ENCODE peak calls at places on chromosomes 5 and 9, in seven cellular contexts. O is CD8-positive, alpha-beta T cell; A is naive thymus-derived CD4-positive, alpha-beta T cell; B is left ventricle myocardium inferior; G is tibial nerve; Y is brain microvascular endothelial cell; H is Karpas-422. Q is an unnamed sample.

GRCh38 chr5:157026789-157027424 is 32.0 kb downstream of the HAVCR1 start:
- DNase-seq in A (no peak), O (no peak), Y (no peak), B (no peak), G (no peak), H (peak), Q (no peak)

GRCh38 chr9:87212563-87213154 is 265.4 kb upstream of the GAS1 start:
- DNase-seq in G (no peak), H (no peak), Y (no peak), O (no peak), B (no peak), A (no peak), Q (no peak)

GRCh38 chr9:137228515-137228967 is 1.2 kb downstream of the RNF224 start:
- DNase-seq in Y (no peak), B (no peak), G (no peak), A (no peak), O (no peak), H (no peak), Q (no peak)

GRCh38 chr9:121895836-121896544 is 197.1 kb downstream of the TTLL11 start:
- DNase-seq in Y (no peak), O (no peak), H (no peak), B (peak), G (no peak), A (no peak), Q (no peak)

GRCh38 chr5:34410411-34411139 is 245.6 kb upstream of the RAI14 start:
- DNase-seq in H (no peak), O (no peak), A (no peak), G (no peak), Y (no peak), B (no peak), Q (no peak)

GRCh38 chr5:154341620-154342019 is 104.2 kb upstream of the SAP30L start:
- DNase-seq in B (no peak), G (no peak), H (no peak), A (no peak), Y (no peak), O (no peak), Q (no peak)

GRCh38 chr5:106481375-106481774 is 1189.4 kb downstream of the EFNA5 start:
- DNase-seq in H (no peak), A (no peak), O (no peak), G (no peak), Y (no peak), B (no peak), Q (no peak)

GRCh38 chr9:16553869-16554540 is 316.5 kb downstream of the BNC2 start:
- DNase-seq in G (no peak), O (no peak), H (no peak), A (no peak), Y (no peak), B (no peak), Q (no peak)

GRCh38 chr5:124059200-124059599 is 547.2 kb downstream of the CSNK1G3 start:
- DNase-seq in A (no peak), Y (no peak), O (no peak), H (no peak), B (no peak), G (no peak), Q (no peak)

GRCh38 chr9:84000186-84000585 is 19.6 kb downstream of the RMI1 start:
- DNase-seq in Y (no peak), B (no peak), G (no peak), O (no peak), A (no peak), H (no peak), Q (no peak)

GRCh38 chr5:32753051-32753450 is 41.9 kb downstream of the NPR3 start:
- DNase-seq in O (no peak), Y (no peak), G (no peak), B (no peak), H (no peak), A (no peak), Q (no peak)

GRCh38 chr5:31048282-31048974 is 145.1 kb upstream of the CDH6 start:
- DNase-seq in H (no peak), A (no peak), B (no peak), Y (no peak), G (no peak), O (no peak), Q (no peak)

GRCh38 chr5:110853267-110853666 is 114.5 kb downstream of the SLC25A46 start:
- DNase-seq in G (no peak), B (no peak), H (peak), Y (peak), A (no peak), O (no peak), Q (no peak)

GRCh38 chr9:3863114-3863528 is 337.3 kb upstream of the RFX3 start:
- DNase-seq in H (no peak), B (no peak), A (no peak), O (no peak), G (no peak), Y (peak), Q (no peak)

GRCh38 chr5:160054831-160055230 is 45.9 kb downstream of the TTC1 start:
- DNase-seq in B (no peak), G (no peak), A (no peak), H (no peak), Y (peak), O (no peak), Q (no peak)

GRCh38 chr9:91781906-91782305 is 168.1 kb downstream of the ROR2 start:
- DNase-seq in B (no peak), O (no peak), H (no peak), G (no peak), A (no peak), Y (no peak), Q (no peak)

GRCh38 chr5:81195334-81195929 is 37.7 kb upstream of the CKMT2 start:
- DNase-seq in O (no peak), H (peak), B (no peak), Y (no peak), G (no peak), A (no peak), Q (no peak)

GRCh38 chr5:146369691-146370090 is 31.1 kb downstream of the POU4F3 start:
- DNase-seq in O (no peak), Y (peak), A (no peak), G (no peak), H (no peak), B (no peak), Q (no peak)

GRCh38 chr5:96035796-96036195 is 74.1 kb upstream of the ELL2 start:
- DNase-seq in H (no peak), G (no peak), Y (no peak), B (no peak), O (no peak), A (no peak), Q (no peak)

GRCh38 chr9:93958121-93958874 is 3.1 kb upstream of the BARX1 start:
- DNase-seq in B (no peak), A (no peak), H (no peak), O (peak), Y (no peak), G (no peak), Q (no peak)

GRCh38 chr5:109225695-109226094 is 184.1 kb downstream of the PJA2 start:
- DNase-seq in G (peak), O (no peak), H (no peak), B (peak), A (no peak), Y (no peak), Q (no peak)

GRCh38 chr5:57447656-57448055 is 35.0 kb downstream of the ACTBL2 start:
- DNase-seq in H (no peak), A (no peak), B (no peak), G (no peak), Y (peak), O (no peak), Q (no peak)
- H3K27ac ChIP-seq in H (no peak), A (no peak), B (no peak), G (no peak), Y (peak), O (no peak), Q (no peak)

GRCh38 chr5:137095597-137095996 is 403.5 kb downstream of the SPOCK1 start:
- DNase-seq in H (no peak), G (no peak), A (no peak), B (no peak), O (no peak), Y (no peak), Q (no peak)
- H3K4me3 ChIP-seq in H (no peak), G (no peak), A (no peak), B (no peak), O (no peak), Y (no peak), Q (no peak)

GRCh38 chr5:98463676-98464075 is 309.8 kb upstream of the RGMB start:
- DNase-seq in A (no peak), O (no peak), Y (no peak), H (no peak), B (no peak), G (no peak), Q (no peak)
- H3K27ac ChIP-seq in A (no peak), O (no peak), Y (no peak), H (no peak), B (no peak), G (no peak), Q (no peak)

DNA sequence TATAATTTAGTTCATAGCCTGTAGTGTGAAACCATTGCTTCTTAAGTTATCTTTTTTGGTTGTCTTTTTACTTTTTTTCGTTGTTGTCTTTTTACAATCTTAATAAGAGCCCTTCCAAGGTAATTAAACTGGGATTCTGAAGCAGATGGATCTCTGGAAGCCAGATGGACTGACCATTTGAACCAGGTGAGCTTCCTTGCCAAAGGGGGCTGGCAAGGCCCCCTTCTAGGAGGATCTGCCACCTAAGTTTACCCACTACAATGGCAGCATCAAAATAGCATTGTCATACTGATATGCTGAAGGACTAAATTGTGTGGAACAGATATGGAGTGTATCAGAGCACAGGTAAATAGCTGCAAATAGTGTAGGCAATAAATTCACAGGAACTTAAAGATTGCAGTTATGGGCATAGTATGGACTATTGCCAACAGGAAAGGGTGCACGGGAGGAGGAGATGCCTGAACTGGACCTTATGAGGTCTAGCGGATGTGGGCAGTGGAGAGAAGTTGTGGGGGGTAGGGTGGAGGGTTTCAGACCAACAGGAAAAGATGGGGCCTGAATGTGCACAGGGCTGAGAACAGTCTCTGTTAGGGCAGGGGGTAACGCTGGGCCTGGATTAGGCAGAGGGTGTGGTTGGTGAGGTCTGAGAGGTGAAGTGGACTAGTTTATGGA is 61.5 kb upstream of the CTXN3 start:
- DNase-seq in G (no peak), H (no peak), B (no peak), Y (no peak), A (no peak), O (no peak), Q (no peak)
- H3K4me3 ChIP-seq in G (no peak), H (no peak), B (no peak), Y (no peak), A (no peak), O (no peak), Q (no peak)

Q was measured in ascending aorta.